ENCODE peak calls at places on chromosomes 6 and 20, in nine cellular contexts. One of them, this sample, is unnamed.

GRCh38 chr6:110039364-110039995 is 61.4 kb downstream of the GPR6 start:
- DNase-seq in NCI-H1092 treated with DMSO at 0.1 percent for 48 hours: peak
- DNase-seq in neural progenitor cell: peak
- DNase-seq in stimulated activated CD4-positive, alpha-beta T cell treated with anti-CD3 and anti-CD28 coated beads, Interleukin-2, amount 100 ng/mL, for 48 hours: peak
- DNase-seq in hypothalamus: peak
- DNase-seq in T-cell: peak
- DNase-seq in NCI-H510A treated with DMSO at 0.1 percent for 48 hours: peak
- DNase-seq in kidney tubule cell: peak
- DNase-seq in esophagus squamous epithelium: peak
- DNase-seq in this sample: peak

GRCh38 chr6:38284772-38285406 is 354.8 kb downstream of the BTBD9 start:
- DNase-seq in NCI-H510A treated with DMSO at 0.1 percent for 48 hours: no peak
- DNase-seq in hypothalamus: no peak
- DNase-seq in neural progenitor cell: no peak
- DNase-seq in kidney tubule cell: no peak
- DNase-seq in esophagus squamous epithelium: no peak
- DNase-seq in stimulated activated CD4-positive, alpha-beta T cell treated with anti-CD3 and anti-CD28 coated beads, Interleukin-2, amount 100 ng/mL, for 48 hours: no peak
- DNase-seq in NCI-H1092 treated with DMSO at 0.1 percent for 48 hours: no peak
- DNase-seq in T-cell: no peak
- DNase-seq in this sample: no peak

GRCh38 chr6:38460216-38460615 is 179.5 kb downstream of the BTBD9 start:
- DNase-seq in hypothalamus: no peak
- DNase-seq in NCI-H1092 treated with DMSO at 0.1 percent for 48 hours: no peak
- DNase-seq in NCI-H510A treated with DMSO at 0.1 percent for 48 hours: no peak
- DNase-seq in T-cell: no peak
- DNase-seq in kidney tubule cell: no peak
- DNase-seq in esophagus squamous epithelium: no peak
- DNase-seq in neural progenitor cell: no peak
- DNase-seq in stimulated activated CD4-positive, alpha-beta T cell treated with anti-CD3 and anti-CD28 coated beads, Interleukin-2, amount 100 ng/mL, for 48 hours: no peak
- DNase-seq in this sample: no peak

GRCh38 chr20:19758888-19759331 is 852 bp downstream of the RIN2 start:
- DNase-seq in NCI-H1092 treated with DMSO at 0.1 percent for 48 hours: peak
- DNase-seq in hypothalamus: peak
- DNase-seq in neural progenitor cell: peak
- DNase-seq in NCI-H510A treated with DMSO at 0.1 percent for 48 hours: no peak
- DNase-seq in esophagus squamous epithelium: no peak
- DNase-seq in kidney tubule cell: peak
- DNase-seq in T-cell: no peak
- DNase-seq in stimulated activated CD4-positive, alpha-beta T cell treated with anti-CD3 and anti-CD28 coated beads, Interleukin-2, amount 100 ng/mL, for 48 hours: no peak
- DNase-seq in this sample: peak

GRCh38 chr6:158810149-158811095 is 8.7 kb downstream of the EZR start:
- DNase-seq in T-cell: no peak
- DNase-seq in stimulated activated CD4-positive, alpha-beta T cell treated with anti-CD3 and anti-CD28 coated beads, Interleukin-2, amount 100 ng/mL, for 48 hours: no peak
- DNase-seq in NCI-H510A treated with DMSO at 0.1 percent for 48 hours: no peak
- DNase-seq in NCI-H1092 treated with DMSO at 0.1 percent for 48 hours: no peak
- DNase-seq in hypothalamus: no peak
- DNase-seq in kidney tubule cell: peak
- DNase-seq in neural progenitor cell: no peak
- DNase-seq in esophagus squamous epithelium: no peak
- DNase-seq in this sample: no peak

GRCh38 chr6:76592561-76592960 is 520.1 kb upstream of the IMPG1 start:
- DNase-seq in stimulated activated CD4-positive, alpha-beta T cell treated with anti-CD3 and anti-CD28 coated beads, Interleukin-2, amount 100 ng/mL, for 48 hours: no peak
- DNase-seq in kidney tubule cell: no peak
- DNase-seq in esophagus squamous epithelium: no peak
- DNase-seq in hypothalamus: no peak
- DNase-seq in neural progenitor cell: no peak
- DNase-seq in T-cell: no peak
- DNase-seq in NCI-H510A treated with DMSO at 0.1 percent for 48 hours: no peak
- DNase-seq in NCI-H1092 treated with DMSO at 0.1 percent for 48 hours: no peak
- DNase-seq in this sample: no peak

GRCh38 chr20:47701612-47702011 is 83.7 kb downstream of the SULF2 start:
- DNase-seq in hypothalamus: no peak
- DNase-seq in kidney tubule cell: no peak
- DNase-seq in T-cell: no peak
- DNase-seq in neural progenitor cell: no peak
- DNase-seq in NCI-H510A treated with DMSO at 0.1 percent for 48 hours: no peak
- DNase-seq in NCI-H1092 treated with DMSO at 0.1 percent for 48 hours: no peak
- DNase-seq in stimulated activated CD4-positive, alpha-beta T cell treated with anti-CD3 and anti-CD28 coated beads, Interleukin-2, amount 100 ng/mL, for 48 hours: no peak
- DNase-seq in esophagus squamous epithelium: no peak
- DNase-seq in this sample: no peak

GRCh38 chr6:29628419-29629281 is 4.3 kb downstream of the GABBR1 start:
- DNase-seq in neural progenitor cell: peak
- DNase-seq in hypothalamus: peak
- DNase-seq in NCI-H510A treated with DMSO at 0.1 percent for 48 hours: peak
- DNase-seq in NCI-H1092 treated with DMSO at 0.1 percent for 48 hours: peak
- DNase-seq in esophagus squamous epithelium: no peak
- DNase-seq in stimulated activated CD4-positive, alpha-beta T cell treated with anti-CD3 and anti-CD28 coated beads, Interleukin-2, amount 100 ng/mL, for 48 hours: peak
- DNase-seq in T-cell: peak
- DNase-seq in kidney tubule cell: peak
- DNase-seq in this sample: no peak

GRCh38 chr6:1597924-1598323 is 11.8 kb upstream of the FOXC1 start:
- DNase-seq in stimulated activated CD4-positive, alpha-beta T cell treated with anti-CD3 and anti-CD28 coated beads, Interleukin-2, amount 100 ng/mL, for 48 hours: no peak
- DNase-seq in NCI-H1092 treated with DMSO at 0.1 percent for 48 hours: no peak
- DNase-seq in esophagus squamous epithelium: no peak
- DNase-seq in NCI-H510A treated with DMSO at 0.1 percent for 48 hours: no peak
- DNase-seq in T-cell: no peak
- DNase-seq in kidney tubule cell: peak
- DNase-seq in hypothalamus: no peak
- DNase-seq in neural progenitor cell: no peak
- DNase-seq in this sample: no peak

GRCh38 chr6:118451839-118452238 is 96.3 kb upstream of the PLN start:
- DNase-seq in neural progenitor cell: no peak
- DNase-seq in kidney tubule cell: no peak
- DNase-seq in hypothalamus: no peak
- DNase-seq in T-cell: no peak
- DNase-seq in NCI-H1092 treated with DMSO at 0.1 percent for 48 hours: no peak
- DNase-seq in stimulated activated CD4-positive, alpha-beta T cell treated with anti-CD3 and anti-CD28 coated beads, Interleukin-2, amount 100 ng/mL, for 48 hours: no peak
- DNase-seq in esophagus squamous epithelium: no peak
- DNase-seq in NCI-H510A treated with DMSO at 0.1 percent for 48 hours: no peak
- DNase-seq in this sample: no peak

GRCh38 chr6:98787961-98788360 is 46.4 kb upstream of the POU3F2 start:
- DNase-seq in NCI-H1092 treated with DMSO at 0.1 percent for 48 hours: peak
- DNase-seq in NCI-H510A treated with DMSO at 0.1 percent for 48 hours: no peak
- DNase-seq in esophagus squamous epithelium: no peak
- DNase-seq in hypothalamus: no peak
- DNase-seq in T-cell: no peak
- DNase-seq in neural progenitor cell: peak
- DNase-seq in kidney tubule cell: no peak
- DNase-seq in stimulated activated CD4-positive, alpha-beta T cell treated with anti-CD3 and anti-CD28 coated beads, Interleukin-2, amount 100 ng/mL, for 48 hours: no peak
- DNase-seq in this sample: no peak

GRCh38 chr6:751765-752164 is 58.8 kb upstream of the EXOC2 start:
- DNase-seq in neural progenitor cell: no peak
- DNase-seq in stimulated activated CD4-positive, alpha-beta T cell treated with anti-CD3 and anti-CD28 coated beads, Interleukin-2, amount 100 ng/mL, for 48 hours: no peak
- DNase-seq in T-cell: no peak
- DNase-seq in kidney tubule cell: no peak
- DNase-seq in hypothalamus: no peak
- DNase-seq in NCI-H1092 treated with DMSO at 0.1 percent for 48 hours: no peak
- DNase-seq in esophagus squamous epithelium: no peak
- DNase-seq in NCI-H510A treated with DMSO at 0.1 percent for 48 hours: no peak
- DNase-seq in this sample: no peak

GRCh38 chr6:130981409-130981808 is 81.6 kb downstream of the EPB41L2 start:
- DNase-seq in NCI-H1092 treated with DMSO at 0.1 percent for 48 hours: no peak
- DNase-seq in esophagus squamous epithelium: no peak
- DNase-seq in hypothalamus: no peak
- DNase-seq in kidney tubule cell: no peak
- DNase-seq in stimulated activated CD4-positive, alpha-beta T cell treated with anti-CD3 and anti-CD28 coated beads, Interleukin-2, amount 100 ng/mL, for 48 hours: no peak
- DNase-seq in NCI-H510A treated with DMSO at 0.1 percent for 48 hours: no peak
- DNase-seq in T-cell: no peak
- DNase-seq in neural progenitor cell: no peak
- DNase-seq in this sample: no peak

GRCh38 chr6:125201961-125202729 is 48.6 kb downstream of the TPD52L1 start:
- DNase-seq in neural progenitor cell: no peak
- DNase-seq in T-cell: no peak
- DNase-seq in stimulated activated CD4-positive, alpha-beta T cell treated with anti-CD3 and anti-CD28 coated beads, Interleukin-2, amount 100 ng/mL, for 48 hours: no peak
- DNase-seq in NCI-H1092 treated with DMSO at 0.1 percent for 48 hours: no peak
- DNase-seq in NCI-H510A treated with DMSO at 0.1 percent for 48 hours: no peak
- DNase-seq in kidney tubule cell: peak
- DNase-seq in hypothalamus: no peak
- DNase-seq in esophagus squamous epithelium: no peak
- DNase-seq in this sample: peak

GRCh38 chr6:117384659-117385058 is 41.1 kb downstream of the ROS1 start:
- DNase-seq in kidney tubule cell: no peak
- DNase-seq in neural progenitor cell: no peak
- DNase-seq in hypothalamus: no peak
- DNase-seq in NCI-H1092 treated with DMSO at 0.1 percent for 48 hours: no peak
- DNase-seq in esophagus squamous epithelium: no peak
- DNase-seq in NCI-H510A treated with DMSO at 0.1 percent for 48 hours: no peak
- DNase-seq in stimulated activated CD4-positive, alpha-beta T cell treated with anti-CD3 and anti-CD28 coated beads, Interleukin-2, amount 100 ng/mL, for 48 hours: no peak
- DNase-seq in T-cell: no peak
- DNase-seq in this sample: no peak

GRCh38 chr20:53768329-53768728 is 174.7 kb upstream of the ZNF217 start:
- DNase-seq in NCI-H1092 treated with DMSO at 0.1 percent for 48 hours: no peak
- DNase-seq in kidney tubule cell: no peak
- DNase-seq in stimulated activated CD4-positive, alpha-beta T cell treated with anti-CD3 and anti-CD28 coated beads, Interleukin-2, amount 100 ng/mL, for 48 hours: no peak
- DNase-seq in NCI-H510A treated with DMSO at 0.1 percent for 48 hours: no peak
- DNase-seq in T-cell: no peak
- DNase-seq in hypothalamus: no peak
- DNase-seq in esophagus squamous epithelium: no peak
- DNase-seq in neural progenitor cell: peak
- DNase-seq in this sample: no peak